ENCODE peak calls at places on chromosomes 11 and 22, in seven cellular contexts. One of them, this sample, is unnamed.

GRCh38 chr11:18726040-18726439 is at the start of gene IGSF22:
- DNase-seq in BJ: no peak
- DNase-seq in iris pigment epithelial cell: no peak
- DNase-seq in activated CD4-positive, alpha-beta T cell treated with anti-CD3 and anti-CD28 coated beads, Interleukin-2, amount 50 U/mL, for 1 hour: no peak
- DNase-seq in heart right ventricle: no peak
- DNase-seq in RPMI7951: no peak
- DNase-seq in iPS-NIHi11: no peak
- DNase-seq in this sample: peak

GRCh38 chr11:15769203-15769602 is 587.1 kb downstream of the SOX6 start:
- DNase-seq in BJ: no peak
- DNase-seq in iris pigment epithelial cell: no peak
- DNase-seq in activated CD4-positive, alpha-beta T cell treated with anti-CD3 and anti-CD28 coated beads, Interleukin-2, amount 50 U/mL, for 1 hour: no peak
- DNase-seq in RPMI7951: no peak
- DNase-seq in iPS-NIHi11: peak
- DNase-seq in heart right ventricle: no peak
- DNase-seq in this sample: no peak

GRCh38 chr11:133966924-133967598 is 10.3 kb upstream of the IGSF9B start:
- DNase-seq in iPS-NIHi11: peak
- DNase-seq in RPMI7951: no peak
- DNase-seq in activated CD4-positive, alpha-beta T cell treated with anti-CD3 and anti-CD28 coated beads, Interleukin-2, amount 50 U/mL, for 1 hour: peak
- DNase-seq in iris pigment epithelial cell: no peak
- DNase-seq in heart right ventricle: peak
- DNase-seq in BJ: no peak
- DNase-seq in this sample: peak

GRCh38 chr11:63920870-63921417 is 4.0 kb upstream of the RCOR2 start:
- DNase-seq in activated CD4-positive, alpha-beta T cell treated with anti-CD3 and anti-CD28 coated beads, Interleukin-2, amount 50 U/mL, for 1 hour: no peak
- DNase-seq in RPMI7951: no peak
- DNase-seq in BJ: no peak
- DNase-seq in iris pigment epithelial cell: no peak
- DNase-seq in heart right ventricle: no peak
- DNase-seq in iPS-NIHi11: peak
- DNase-seq in this sample: peak

GRCh38 chr22:30998329-30998728 is 29.3 kb downstream of the TUG1 start:
- DNase-seq in BJ: no peak
- DNase-seq in RPMI7951: no peak
- DNase-seq in iris pigment epithelial cell: peak
- DNase-seq in heart right ventricle: no peak
- DNase-seq in activated CD4-positive, alpha-beta T cell treated with anti-CD3 and anti-CD28 coated beads, Interleukin-2, amount 50 U/mL, for 1 hour: no peak
- DNase-seq in iPS-NIHi11: no peak
- DNase-seq in this sample: no peak

GRCh38 chr11:122864386-122864785 is 18.2 kb upstream of the JHY start:
- DNase-seq in BJ: no peak
- DNase-seq in heart right ventricle: no peak
- DNase-seq in iPS-NIHi11: no peak
- DNase-seq in RPMI7951: no peak
- DNase-seq in activated CD4-positive, alpha-beta T cell treated with anti-CD3 and anti-CD28 coated beads, Interleukin-2, amount 50 U/mL, for 1 hour: no peak
- DNase-seq in iris pigment epithelial cell: no peak
- DNase-seq in this sample: no peak

GRCh38 chr11:72798361-72798760 is 4.5 kb upstream of the STARD10 start:
- DNase-seq in RPMI7951: no peak
- DNase-seq in BJ: no peak
- DNase-seq in iris pigment epithelial cell: no peak
- DNase-seq in iPS-NIHi11: no peak
- DNase-seq in activated CD4-positive, alpha-beta T cell treated with anti-CD3 and anti-CD28 coated beads, Interleukin-2, amount 50 U/mL, for 1 hour: no peak
- DNase-seq in heart right ventricle: no peak
- DNase-seq in this sample: no peak

GRCh38 chr11:128905345-128906184 is 14.4 kb downstream of the KCNJ5 start:
- DNase-seq in RPMI7951: peak
- DNase-seq in iPS-NIHi11: peak
- DNase-seq in activated CD4-positive, alpha-beta T cell treated with anti-CD3 and anti-CD28 coated beads, Interleukin-2, amount 50 U/mL, for 1 hour: peak
- DNase-seq in heart right ventricle: no peak
- DNase-seq in iris pigment epithelial cell: no peak
- DNase-seq in BJ: no peak
- DNase-seq in this sample: no peak

GRCh38 chr11:123977731-123978347 is at the start of gene OR10S1:
- DNase-seq in iris pigment epithelial cell: no peak
- DNase-seq in activated CD4-positive, alpha-beta T cell treated with anti-CD3 and anti-CD28 coated beads, Interleukin-2, amount 50 U/mL, for 1 hour: no peak
- DNase-seq in RPMI7951: no peak
- DNase-seq in iPS-NIHi11: no peak
- DNase-seq in BJ: no peak
- DNase-seq in heart right ventricle: no peak
- DNase-seq in this sample: no peak

GRCh38 chr22:21634081-21634480 is 1.5 kb downstream of the CCDC116 start:
- DNase-seq in RPMI7951: no peak
- DNase-seq in iris pigment epithelial cell: no peak
- DNase-seq in heart right ventricle: no peak
- DNase-seq in activated CD4-positive, alpha-beta T cell treated with anti-CD3 and anti-CD28 coated beads, Interleukin-2, amount 50 U/mL, for 1 hour: no peak
- DNase-seq in BJ: no peak
- DNase-seq in iPS-NIHi11: no peak
- DNase-seq in this sample: no peak